ENCODE peak calls at places on chromosomes 2 and 18, in ten cellular contexts. One of them, this sample, is unnamed.
A peak's percentile ranks its signal among the peaks of the same experiment; 100 is the strongest.

GRCh38 chr2:21161832-21162614 is 38.3 kb downstream of the TDRD15 start:
- DNase-seq in dermis blood vessel endothelial cell: no peak
- DNase-seq in body of pancreas: no peak
- DNase-seq in prostate gland: no peak
- DNase-seq in NCI-H774: no peak
- DNase-seq in left lung: peak; percentile 57
- DNase-seq in activated gamma-delta T cell treated with Interleukin-2 at 50 U/mL for 16 hours: no peak
- DNase-seq in SHP77: no peak
- DNase-seq in hepatocyte: no peak
- DNase-seq in NAMALWA: no peak
- DNase-seq in this sample: no peak

GRCh38 chr18:26948703-26949102 is 83.2 kb upstream of the AQP4 start:
- DNase-seq in dermis blood vessel endothelial cell: no peak
- DNase-seq in body of pancreas: no peak
- DNase-seq in prostate gland: no peak
- DNase-seq in NCI-H774: no peak
- DNase-seq in left lung: no peak
- DNase-seq in activated gamma-delta T cell treated with Interleukin-2 at 50 U/mL for 16 hours: no peak
- DNase-seq in SHP77: no peak
- DNase-seq in hepatocyte: no peak
- DNase-seq in NAMALWA: no peak
- DNase-seq in this sample: no peak

GRCh38 chr2:147610491-147611050 is 234.3 kb upstream of the ACVR2A start:
- DNase-seq in dermis blood vessel endothelial cell: no peak
- DNase-seq in body of pancreas: no peak
- DNase-seq in prostate gland: no peak
- DNase-seq in NCI-H774: no peak
- DNase-seq in left lung: no peak
- DNase-seq in activated gamma-delta T cell treated with Interleukin-2 at 50 U/mL for 16 hours: no peak
- DNase-seq in SHP77: no peak
- DNase-seq in hepatocyte: no peak
- DNase-seq in NAMALWA: no peak
- DNase-seq in this sample: no peak

GRCh38 chr2:57549642-57550102 is 496.9 kb upstream of the VRK2 start:
- DNase-seq in dermis blood vessel endothelial cell: peak; percentile 2
- DNase-seq in body of pancreas: no peak
- DNase-seq in prostate gland: no peak
- DNase-seq in NCI-H774: no peak
- DNase-seq in left lung: no peak
- DNase-seq in activated gamma-delta T cell treated with Interleukin-2 at 50 U/mL for 16 hours: no peak
- DNase-seq in SHP77: peak; percentile 38
- DNase-seq in hepatocyte: peak; percentile 17
- DNase-seq in NAMALWA: peak; percentile 55
- DNase-seq in this sample: no peak

GRCh38 chr2:64504774-64505720 is 19.1 kb upstream of the AFTPH start:
- DNase-seq in dermis blood vessel endothelial cell: no peak
- DNase-seq in body of pancreas: no peak
- DNase-seq in prostate gland: peak; percentile 35
- DNase-seq in NCI-H774: no peak
- DNase-seq in left lung: no peak
- DNase-seq in activated gamma-delta T cell treated with Interleukin-2 at 50 U/mL for 16 hours: no peak
- DNase-seq in SHP77: no peak
- DNase-seq in hepatocyte: no peak
- DNase-seq in NAMALWA: no peak
- DNase-seq in this sample: no peak

GRCh38 chr2:179344280-179344961 is 79.8 kb upstream of the SESTD1 start:
- DNase-seq in dermis blood vessel endothelial cell: peak; percentile 15
- DNase-seq in body of pancreas: no peak
- DNase-seq in prostate gland: no peak
- DNase-seq in NCI-H774: no peak
- DNase-seq in left lung: no peak
- DNase-seq in activated gamma-delta T cell treated with Interleukin-2 at 50 U/mL for 16 hours: no peak
- DNase-seq in SHP77: no peak
- DNase-seq in hepatocyte: peak; percentile 35
- DNase-seq in NAMALWA: no peak
- DNase-seq in this sample: no peak

GRCh38 chr2:94874277-94874997 is 3.2 kb downstream of the TEKT4 start:
- DNase-seq in dermis blood vessel endothelial cell: peak; percentile 73
- DNase-seq in body of pancreas: peak; percentile 45
- DNase-seq in prostate gland: peak; percentile 50
- DNase-seq in NCI-H774: peak; percentile 42
- DNase-seq in left lung: peak; percentile 88
- DNase-seq in activated gamma-delta T cell treated with Interleukin-2 at 50 U/mL for 16 hours: peak; percentile 40
- DNase-seq in SHP77: peak; percentile 47
- DNase-seq in hepatocyte: no peak
- DNase-seq in NAMALWA: peak; percentile 72
- DNase-seq in this sample: peak; percentile 45

GRCh38 chr2:98382739-98383138 is 36.5 kb downstream of the CNGA3 start:
- DNase-seq in dermis blood vessel endothelial cell: no peak
- DNase-seq in body of pancreas: no peak
- DNase-seq in prostate gland: no peak
- DNase-seq in NCI-H774: no peak
- DNase-seq in left lung: no peak
- DNase-seq in activated gamma-delta T cell treated with Interleukin-2 at 50 U/mL for 16 hours: no peak
- DNase-seq in SHP77: no peak
- DNase-seq in hepatocyte: no peak
- DNase-seq in NAMALWA: no peak
- DNase-seq in this sample: no peak

GRCh38 chr2:886072-887022 is 64.3 kb upstream of the SNTG2 start:
- DNase-seq in dermis blood vessel endothelial cell: no peak
- DNase-seq in body of pancreas: no peak
- DNase-seq in prostate gland: no peak
- DNase-seq in NCI-H774: no peak
- DNase-seq in left lung: no peak
- DNase-seq in activated gamma-delta T cell treated with Interleukin-2 at 50 U/mL for 16 hours: no peak
- DNase-seq in SHP77: no peak
- DNase-seq in hepatocyte: no peak
- DNase-seq in NAMALWA: no peak
- DNase-seq in this sample: no peak

GRCh38 chr2:151020411-151020810 is 241.3 kb downstream of the RBM43 start:
- DNase-seq in dermis blood vessel endothelial cell: no peak
- DNase-seq in body of pancreas: no peak
- DNase-seq in prostate gland: no peak
- DNase-seq in NCI-H774: no peak
- DNase-seq in left lung: no peak
- DNase-seq in activated gamma-delta T cell treated with Interleukin-2 at 50 U/mL for 16 hours: no peak
- DNase-seq in SHP77: no peak
- DNase-seq in hepatocyte: no peak
- DNase-seq in NAMALWA: peak; percentile 9
- DNase-seq in this sample: no peak

GRCh38 chr2:63053889-63054725 is 3.5 kb downstream of the OTX1 start:
- DNase-seq in dermis blood vessel endothelial cell: peak; percentile 37
- DNase-seq in body of pancreas: no peak
- DNase-seq in prostate gland: peak; percentile 3
- DNase-seq in NCI-H774: no peak
- DNase-seq in left lung: no peak
- DNase-seq in activated gamma-delta T cell treated with Interleukin-2 at 50 U/mL for 16 hours: no peak
- DNase-seq in SHP77: no peak
- DNase-seq in hepatocyte: peak; percentile 13
- DNase-seq in NAMALWA: peak; percentile 59
- DNase-seq in this sample: no peak

GRCh38 chr18:10270160-10270571 is 184.3 kb upstream of the APCDD1 start:
- DNase-seq in dermis blood vessel endothelial cell: peak; percentile 96
- DNase-seq in body of pancreas: peak; percentile 50
- DNase-seq in prostate gland: no peak
- DNase-seq in NCI-H774: no peak
- DNase-seq in left lung: no peak
- DNase-seq in activated gamma-delta T cell treated with Interleukin-2 at 50 U/mL for 16 hours: no peak
- DNase-seq in SHP77: no peak
- DNase-seq in hepatocyte: no peak
- DNase-seq in NAMALWA: no peak
- DNase-seq in this sample: no peak

GRCh38 chr2:203002054-203002821 is 12.4 kb upstream of the NBEAL1 start:
- DNase-seq in dermis blood vessel endothelial cell: no peak
- DNase-seq in body of pancreas: peak; percentile 48
- DNase-seq in prostate gland: no peak
- DNase-seq in NCI-H774: no peak
- DNase-seq in left lung: no peak
- DNase-seq in activated gamma-delta T cell treated with Interleukin-2 at 50 U/mL for 16 hours: no peak
- DNase-seq in SHP77: no peak
- DNase-seq in hepatocyte: peak; percentile 42
- DNase-seq in NAMALWA: no peak
- DNase-seq in this sample: no peak

GRCh38 chr2:145380436-145381017 is 860.6 kb upstream of the ZEB2 start:
- DNase-seq in dermis blood vessel endothelial cell: peak; percentile 86
- DNase-seq in body of pancreas: no peak
- DNase-seq in prostate gland: no peak
- DNase-seq in NCI-H774: no peak
- DNase-seq in left lung: no peak
- DNase-seq in activated gamma-delta T cell treated with Interleukin-2 at 50 U/mL for 16 hours: no peak
- DNase-seq in SHP77: peak; percentile 0
- DNase-seq in hepatocyte: no peak
- DNase-seq in NAMALWA: no peak
- DNase-seq in this sample: no peak

GRCh38 chr2:71935291-71935848 is 212.3 kb downstream of the CYP26B1 start:
- DNase-seq in dermis blood vessel endothelial cell: no peak
- DNase-seq in body of pancreas: peak; percentile 18
- DNase-seq in prostate gland: peak; percentile 70
- DNase-seq in NCI-H774: no peak
- DNase-seq in left lung: no peak
- DNase-seq in activated gamma-delta T cell treated with Interleukin-2 at 50 U/mL for 16 hours: no peak
- DNase-seq in SHP77: no peak
- DNase-seq in hepatocyte: no peak
- DNase-seq in NAMALWA: no peak
- DNase-seq in this sample: no peak

GRCh38 chr18:56124186-56124585 is 514.2 kb downstream of the TXNL1 start:
- DNase-seq in dermis blood vessel endothelial cell: peak; percentile 44
- DNase-seq in body of pancreas: no peak
- DNase-seq in prostate gland: no peak
- DNase-seq in NCI-H774: no peak
- DNase-seq in left lung: no peak
- DNase-seq in activated gamma-delta T cell treated with Interleukin-2 at 50 U/mL for 16 hours: no peak
- DNase-seq in SHP77: no peak
- DNase-seq in hepatocyte: no peak
- DNase-seq in NAMALWA: no peak
- DNase-seq in this sample: no peak

GRCh38 chr2:33730801-33731200 is 131.7 kb upstream of the FAM98A start:
- DNase-seq in dermis blood vessel endothelial cell: no peak
- DNase-seq in body of pancreas: no peak
- DNase-seq in prostate gland: no peak
- DNase-seq in NCI-H774: no peak
- DNase-seq in left lung: no peak
- DNase-seq in activated gamma-delta T cell treated with Interleukin-2 at 50 U/mL for 16 hours: no peak
- DNase-seq in SHP77: no peak
- DNase-seq in hepatocyte: no peak
- DNase-seq in NAMALWA: no peak
- DNase-seq in this sample: no peak

GRCh38 chr18:46413684-46414083 is 243.3 kb downstream of the LOXHD1 start:
- DNase-seq in dermis blood vessel endothelial cell: no peak
- DNase-seq in body of pancreas: no peak
- DNase-seq in prostate gland: no peak
- DNase-seq in NCI-H774: no peak
- DNase-seq in left lung: no peak
- DNase-seq in activated gamma-delta T cell treated with Interleukin-2 at 50 U/mL for 16 hours: no peak
- DNase-seq in SHP77: no peak
- DNase-seq in hepatocyte: no peak
- DNase-seq in NAMALWA: no peak
- DNase-seq in this sample: no peak

GRCh38 chr2:225282858-225283693 is 116.4 kb upstream of the NYAP2 start:
- DNase-seq in dermis blood vessel endothelial cell: peak; percentile 28
- DNase-seq in body of pancreas: peak; percentile 32
- DNase-seq in prostate gland: no peak
- DNase-seq in NCI-H774: peak; percentile 9
- DNase-seq in left lung: no peak
- DNase-seq in activated gamma-delta T cell treated with Interleukin-2 at 50 U/mL for 16 hours: peak; percentile 13
- DNase-seq in SHP77: peak; percentile 20
- DNase-seq in hepatocyte: peak; percentile 40
- DNase-seq in NAMALWA: peak; percentile 37
- DNase-seq in this sample: no peak

GRCh38 chr2:43223412-43224040 is 2.9 kb downstream of the ZFP36L2 start:
- DNase-seq in dermis blood vessel endothelial cell: peak; percentile 40
- DNase-seq in body of pancreas: no peak
- DNase-seq in prostate gland: no peak
- DNase-seq in NCI-H774: no peak
- DNase-seq in left lung: no peak
- DNase-seq in activated gamma-delta T cell treated with Interleukin-2 at 50 U/mL for 16 hours: no peak
- DNase-seq in SHP77: no peak
- DNase-seq in hepatocyte: peak; percentile 44
- DNase-seq in NAMALWA: peak; percentile 34
- DNase-seq in this sample: no peak

GRCh38 chr2:216619411-216620393 is 13.5 kb upstream of the IGFBP2 start:
- DNase-seq in dermis blood vessel endothelial cell: no peak
- DNase-seq in body of pancreas: no peak
- DNase-seq in prostate gland: no peak
- DNase-seq in NCI-H774: peak; percentile 68
- DNase-seq in left lung: no peak
- DNase-seq in activated gamma-delta T cell treated with Interleukin-2 at 50 U/mL for 16 hours: no peak
- DNase-seq in SHP77: peak; percentile 93
- DNase-seq in hepatocyte: peak; percentile 47
- DNase-seq in NAMALWA: peak; percentile 64
- DNase-seq in this sample: no peak

GRCh38 chr2:169845016-169845415 is 17.8 kb downstream of the UBR3 start:
- DNase-seq in dermis blood vessel endothelial cell: no peak
- DNase-seq in body of pancreas: no peak
- DNase-seq in prostate gland: no peak
- DNase-seq in NCI-H774: no peak
- DNase-seq in left lung: no peak
- DNase-seq in activated gamma-delta T cell treated with Interleukin-2 at 50 U/mL for 16 hours: no peak
- DNase-seq in SHP77: no peak
- DNase-seq in hepatocyte: no peak
- DNase-seq in NAMALWA: no peak
- DNase-seq in this sample: no peak

GRCh38 chr18:49514577-49514976 is 27.5 kb upstream of the C18orf32 start:
- DNase-seq in dermis blood vessel endothelial cell: no peak
- DNase-seq in body of pancreas: no peak
- DNase-seq in prostate gland: no peak
- DNase-seq in NCI-H774: no peak
- DNase-seq in left lung: no peak
- DNase-seq in activated gamma-delta T cell treated with Interleukin-2 at 50 U/mL for 16 hours: no peak
- DNase-seq in SHP77: no peak
- DNase-seq in hepatocyte: peak; percentile 77
- DNase-seq in NAMALWA: no peak
- DNase-seq in this sample: no peak

GRCh38 chr2:101985101-101985792 is 6.5 kb upstream of the IL1R2 start:
- DNase-seq in dermis blood vessel endothelial cell: no peak
- DNase-seq in body of pancreas: no peak
- DNase-seq in prostate gland: no peak
- DNase-seq in NCI-H774: no peak
- DNase-seq in left lung: no peak
- DNase-seq in activated gamma-delta T cell treated with Interleukin-2 at 50 U/mL for 16 hours: no peak
- DNase-seq in SHP77: no peak
- DNase-seq in hepatocyte: no peak
- DNase-seq in NAMALWA: no peak
- DNase-seq in this sample: no peak

This sample was measured in activated CD4-positive, CD25-positive, alpha-beta regulatory T cell.